ENCODE peak calls at places on chromosomes 1 and 21, in four cellular contexts. One of them, this sample, is unnamed.

GRCh38 chr1:182301467-182302198 is 90.0 kb downstream of the GLUL start:
- DNase-seq in GM23248: peak; percentile 64
- DNase-seq in PC-3: no peak
- DNase-seq in keratinocyte: no peak
- DNase-seq in this sample: peak; percentile 48

GRCh38 chr1:20992327-20993056 is 184.2 kb downstream of the EIF4G3 start:
- DNase-seq in keratinocyte: no peak
- DNase-seq in GM23248: peak; percentile 55
- DNase-seq in PC-3: no peak
- DNase-seq in this sample: peak; percentile 87

GRCh38 chr21:36156815-36157670 is at the start of gene DOP1B:
- DNase-seq in GM23248: peak; percentile 30
- DNase-seq in keratinocyte: no peak
- DNase-seq in PC-3: peak; percentile 29
- DNase-seq in this sample: peak; percentile 37

GRCh38 chr1:28172690-28173150 is 3.8 kb downstream of the PTAFR start:
- DNase-seq in GM23248: no peak
- DNase-seq in PC-3: no peak
- DNase-seq in keratinocyte: no peak
- DNase-seq in this sample: no peak

GRCh38 chr21:41195311-41195710 is 27.4 kb downstream of the BACE2 start:
- DNase-seq in GM23248: no peak
- DNase-seq in keratinocyte: no peak
- DNase-seq in PC-3: no peak
- DNase-seq in this sample: no peak

GRCh38 chr21:31298618-31299269 is 45.3 kb downstream of the TIAM1 start:
- DNase-seq in PC-3: no peak
- DNase-seq in GM23248: no peak
- DNase-seq in keratinocyte: no peak
- DNase-seq in this sample: no peak

GRCh38 chr1:22831729-22832413 is 121.2 kb downstream of the EPHB2 start:
- DNase-seq in PC-3: peak; percentile 96
- DNase-seq in keratinocyte: peak; percentile 91
- DNase-seq in GM23248: peak; percentile 98
- DNase-seq in this sample: peak; percentile 71

GRCh38 chr1:41936107-41936506 is 17.4 kb upstream of the HIVEP3 start:
- DNase-seq in PC-3: peak; percentile 92
- DNase-seq in keratinocyte: no peak
- DNase-seq in GM23248: peak; percentile 74
- DNase-seq in this sample: no peak

GRCh38 chr1:228219245-228219961 is 11.6 kb downstream of the OBSCN start:
- DNase-seq in GM23248: no peak
- DNase-seq in keratinocyte: no peak
- DNase-seq in PC-3: no peak
- DNase-seq in this sample: no peak

GRCh38 chr1:46434358-46434757 is 40.2 kb downstream of the FAAH start:
- DNase-seq in keratinocyte: no peak
- DNase-seq in PC-3: no peak
- DNase-seq in GM23248: no peak
- DNase-seq in this sample: no peak

GRCh38 chr1:31633117-31633516 is 11.6 kb downstream of the PEF1 start:
- DNase-seq in GM23248: peak; percentile 42
- DNase-seq in PC-3: peak; percentile 43
- DNase-seq in keratinocyte: no peak
- DNase-seq in this sample: peak; percentile 32

GRCh38 chr21:44267655-44268142 is 6.0 kb upstream of the DNMT3L start:
- DNase-seq in PC-3: peak; percentile 6
- DNase-seq in GM23248: no peak
- DNase-seq in keratinocyte: no peak
- DNase-seq in this sample: no peak

GRCh38 chr1:59315529-59316433 is 18.9 kb downstream of the FGGY start:
- DNase-seq in PC-3: no peak
- DNase-seq in keratinocyte: no peak
- DNase-seq in GM23248: peak; percentile 26
- DNase-seq in this sample: no peak

GRCh38 chr1:154440031-154440430 is 34.9 kb downstream of the IL6R start:
- DNase-seq in PC-3: no peak
- DNase-seq in keratinocyte: no peak
- DNase-seq in GM23248: no peak
- DNase-seq in this sample: no peak

GRCh38 chr1:90834354-90835171 is 117.5 kb upstream of the BARHL2 start:
- DNase-seq in GM23248: peak; percentile 12
- DNase-seq in PC-3: no peak
- DNase-seq in keratinocyte: no peak
- DNase-seq in this sample: no peak

GRCh38 chr1:207047529-207047928 is 3.5 kb downstream of the YOD1 start:
- DNase-seq in GM23248: no peak
- DNase-seq in keratinocyte: no peak
- DNase-seq in PC-3: peak; percentile 25
- DNase-seq in this sample: no peak

DNA sequence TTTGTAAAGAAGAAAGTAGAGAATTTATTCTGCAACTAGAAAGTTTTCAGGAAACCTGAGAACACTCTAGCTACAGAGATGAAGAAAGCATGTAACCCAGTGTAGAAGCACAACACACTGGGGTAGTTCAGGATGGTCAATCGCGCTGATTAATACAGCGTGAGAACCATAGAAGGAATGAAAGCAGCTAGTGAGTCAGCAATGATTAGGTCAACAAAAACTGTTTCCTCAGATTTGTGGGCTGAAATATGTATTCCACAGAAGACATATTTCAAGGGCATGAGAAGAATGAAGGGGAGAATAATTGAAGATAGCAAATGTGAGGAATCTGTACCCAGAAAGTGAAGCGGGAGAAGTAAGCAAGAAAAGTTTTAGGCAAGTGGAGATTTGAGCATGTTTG is 97.8 kb upstream of the ADGRL2 start:
- DNase-seq in GM23248: peak; percentile 95
- DNase-seq in keratinocyte: no peak
- DNase-seq in PC-3: peak; percentile 94
- DNase-seq in this sample: peak; percentile 92
- H3K9ac ChIP-seq in GM23248: peak overlapping the region; percentile 74
- H3K9ac ChIP-seq in keratinocyte: no peak overlapping the region
- H3K9ac ChIP-seq in PC-3: peak overlapping the region; percentile 85
- H3K9ac ChIP-seq in this sample: peak overlapping the region; percentile 56

GRCh38 chr1:162144853-162145252 is 75.4 kb downstream of the NOS1AP start:
- DNase-seq in keratinocyte: no peak
- DNase-seq in GM23248: no peak
- DNase-seq in PC-3: no peak
- DNase-seq in this sample: no peak

GRCh38 chr1:162145966-162146696 is 76.6 kb downstream of the NOS1AP start:
- DNase-seq in GM23248: no peak
- DNase-seq in keratinocyte: no peak
- DNase-seq in PC-3: no peak
- DNase-seq in this sample: no peak

GRCh38 chr1:162144268-162144667 is 74.8 kb downstream of the NOS1AP start:
- DNase-seq in keratinocyte: no peak
- DNase-seq in PC-3: no peak
- DNase-seq in GM23248: no peak
- DNase-seq in this sample: no peak

GRCh38 chr1:162147760-162148159 is 78.3 kb downstream of the NOS1AP start:
- DNase-seq in keratinocyte: no peak
- DNase-seq in GM23248: no peak
- DNase-seq in PC-3: no peak
- DNase-seq in this sample: no peak

GRCh38 chr1:162145280-162145965 is 75.9 kb downstream of the NOS1AP start:
- DNase-seq in GM23248: no peak
- DNase-seq in PC-3: no peak
- DNase-seq in keratinocyte: no peak
- DNase-seq in this sample: no peak
- H3K4me3 ChIP-seq in GM23248: no peak overlapping the region
- H3K4me3 ChIP-seq in PC-3: no peak overlapping the region
- H3K4me3 ChIP-seq in keratinocyte: no peak overlapping the region
- H3K4me3 ChIP-seq in this sample: no peak overlapping the region

GRCh38 chr21:34018185-34018584 is 55.2 kb upstream of the MRPS6 start:
- DNase-seq in PC-3: no peak
- DNase-seq in GM23248: no peak
- DNase-seq in keratinocyte: no peak
- DNase-seq in this sample: no peak
- H3K4me1 ChIP-seq in PC-3: peaks cover 6% of the 10 kb centered on the region
- H3K4me1 ChIP-seq in GM23248: peaks cover 7% of the 10 kb centered on the region
- H3K4me1 ChIP-seq in keratinocyte: no peaks in the 10 kb centered on the region
- H3K4me1 ChIP-seq in this sample: no peaks in the 10 kb centered on the region

DNA sequence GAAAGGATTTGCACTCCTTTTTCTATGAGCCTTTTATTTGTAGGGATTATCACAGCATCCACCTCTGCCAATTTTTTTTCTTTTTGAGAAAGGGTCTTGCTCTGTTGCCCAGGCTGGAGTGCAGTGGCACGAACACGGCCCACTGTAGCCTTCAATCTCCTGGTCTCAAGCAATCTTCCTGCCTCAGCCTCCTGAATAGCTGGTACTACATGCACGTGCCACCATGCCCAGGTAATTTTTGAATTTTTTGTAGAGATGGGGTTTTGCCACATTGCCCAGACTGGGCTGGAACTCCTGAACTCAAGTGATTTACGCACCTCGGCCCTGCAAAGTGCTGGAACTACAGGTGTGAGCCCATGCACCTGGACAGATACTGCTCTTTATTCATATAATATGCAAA is 2.1 kb downstream of the SAMSN1 start:
- DNase-seq in keratinocyte: no peak
- DNase-seq in GM23248: no peak
- DNase-seq in PC-3: no peak
- DNase-seq in this sample: no peak
- H3K9ac ChIP-seq in keratinocyte: no peak overlapping the region
- H3K9ac ChIP-seq in GM23248: no peak overlapping the region
- H3K9ac ChIP-seq in PC-3: no peak overlapping the region
- H3K9ac ChIP-seq in this sample: no peak overlapping the region

GRCh38 chr1:161127649-161128048 is 4.8 kb downstream of the DEDD start:
- DNase-seq in keratinocyte: no peak
- DNase-seq in PC-3: no peak
- DNase-seq in GM23248: no peak
- DNase-seq in this sample: no peak
- H3K4me3 ChIP-seq in keratinocyte: no peak overlapping the region
- H3K4me3 ChIP-seq in PC-3: no peak overlapping the region
- H3K4me3 ChIP-seq in GM23248: no peak overlapping the region
- H3K4me3 ChIP-seq in this sample: no peak overlapping the region

GRCh38 chr1:9350960-9351359 is 58.3 kb downstream of the SPSB1 start:
- DNase-seq in PC-3: no peak
- DNase-seq in GM23248: no peak
- DNase-seq in keratinocyte: no peak
- DNase-seq in this sample: no peak
- H3K4me1 ChIP-seq in PC-3: peaks cover 24% of the 10 kb centered on the region
- H3K4me1 ChIP-seq in GM23248: peaks cover 13% of the 10 kb centered on the region
- H3K4me1 ChIP-seq in keratinocyte: peaks cover 9% of the 10 kb centered on the region
- H3K4me1 ChIP-seq in this sample: peaks cover 21% of the 10 kb centered on the region

DNA sequence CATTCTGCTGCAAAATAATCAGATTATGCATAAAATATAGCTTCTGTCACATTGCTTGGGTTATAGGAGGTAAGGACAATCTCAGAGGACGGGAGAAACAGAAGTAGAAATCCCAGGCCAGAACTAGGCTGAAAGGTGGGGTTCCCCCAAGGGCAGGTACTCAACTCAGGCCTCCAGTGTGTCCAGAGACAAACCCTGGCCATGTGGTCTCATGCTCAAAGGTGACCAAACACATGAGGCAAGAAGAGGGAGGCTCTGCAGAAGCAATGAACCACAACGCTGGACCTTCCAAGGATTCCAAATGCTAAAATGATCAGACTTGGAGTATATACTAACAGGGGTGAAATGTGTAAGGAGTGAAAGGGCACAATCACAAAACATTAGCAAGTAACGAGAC is 103.8 kb downstream of the DMRTB1 start:
- DNase-seq in GM23248: no peak
- DNase-seq in PC-3: no peak
- DNase-seq in keratinocyte: no peak
- DNase-seq in this sample: no peak
- H3K9ac ChIP-seq in GM23248: no peak overlapping the region
- H3K9ac ChIP-seq in PC-3: no peak overlapping the region
- H3K9ac ChIP-seq in keratinocyte: no peak overlapping the region
- H3K9ac ChIP-seq in this sample: no peak overlapping the region

GRCh38 chr1:183454377-183454776 is 17.9 kb upstream of the SMG7 start:
- DNase-seq in PC-3: peak; percentile 96
- DNase-seq in GM23248: peak; percentile 45
- DNase-seq in keratinocyte: peak; percentile 68
- DNase-seq in this sample: no peak

GRCh38 chr1:183444243-183444642 is 26.1 kb upstream of the NMNAT2 start:
- DNase-seq in PC-3: peak; percentile 88
- DNase-seq in GM23248: peak; percentile 36
- DNase-seq in keratinocyte: no peak
- DNase-seq in this sample: peak; percentile 52

GRCh38 chr1:183449223-183449770 is 23.0 kb upstream of the SMG7 start:
- DNase-seq in GM23248: no peak
- DNase-seq in keratinocyte: no peak
- DNase-seq in PC-3: no peak
- DNase-seq in this sample: no peak

DNA sequence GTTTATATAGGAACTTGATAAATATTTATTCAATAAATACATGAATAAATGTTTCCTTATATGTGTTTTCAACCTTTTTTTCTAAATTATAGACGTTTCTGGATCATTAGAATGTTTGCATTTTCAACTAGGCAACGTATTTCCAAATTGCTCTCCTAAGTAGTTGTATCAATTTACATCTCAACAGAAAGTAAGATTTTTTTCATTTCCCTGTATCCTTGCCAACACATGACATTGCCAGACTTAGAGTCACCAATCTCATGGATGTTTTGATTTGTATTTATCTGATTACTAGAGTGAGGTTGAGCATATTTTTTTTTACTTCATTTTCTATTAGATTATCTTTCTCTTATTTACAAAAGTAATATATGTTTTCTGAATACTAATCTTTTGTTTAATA is 22.2 kb upstream of the SMG7 start:
- DNase-seq in PC-3: peak; percentile 46
- DNase-seq in keratinocyte: no peak
- DNase-seq in GM23248: no peak
- DNase-seq in this sample: peak; percentile 55
- H3K4me3 ChIP-seq in PC-3: no peak overlapping the region
- H3K4me3 ChIP-seq in keratinocyte: no peak overlapping the region
- H3K4me3 ChIP-seq in GM23248: no peak overlapping the region
- H3K4me3 ChIP-seq in this sample: no peak overlapping the region

DNA sequence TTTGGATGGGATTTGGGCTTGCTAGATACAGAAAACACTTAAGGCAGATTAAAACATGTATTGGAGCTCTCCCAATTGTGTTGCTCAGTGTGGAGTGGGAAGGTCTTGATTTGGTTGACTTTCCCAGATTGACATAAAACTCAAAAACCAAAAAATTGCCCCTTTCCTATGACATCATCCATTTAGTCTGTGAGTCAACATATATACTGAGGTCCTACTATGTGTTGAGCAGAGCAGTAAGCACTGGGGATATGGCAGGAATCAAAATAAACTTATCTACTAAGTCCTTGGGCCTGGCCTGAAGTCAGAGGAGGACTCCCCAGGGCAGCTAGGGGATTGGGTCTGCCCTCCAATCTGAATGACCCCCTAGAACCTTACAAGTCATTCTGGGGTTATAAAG is 61.0 kb downstream of the CHIA start:
- DNase-seq in GM23248: no peak
- DNase-seq in keratinocyte: no peak
- DNase-seq in PC-3: no peak
- DNase-seq in this sample: no peak
- H3K4me1 ChIP-seq in GM23248: no peaks in the 10 kb centered on the region
- H3K4me1 ChIP-seq in keratinocyte: peaks cover 1% of the 10 kb centered on the region
- H3K4me1 ChIP-seq in PC-3: peaks cover 7% of the 10 kb centered on the region
- H3K4me1 ChIP-seq in this sample: peaks cover 1% of the 10 kb centered on the region

This sample was measured in adipocyte.